ENCODE peak calls at places on chromosomes 7 and 10, in ten cellular contexts. O is fibroblast of mammary gland; H is epithelial cell of esophagus; Q is tibial artery; J is foreskin fibroblast; P is esophagus muscularis mucosa; B is heart left ventricle; C is CD8-positive, alpha-beta T cell; I is lung; E is cardiac fibroblast. K is an unnamed sample.

GRCh38 chr10:130974171-130974570 is 337.4 kb downstream of the TCERG1L start:
- DNase-seq in O (no peak), H (no peak), Q (no peak), J (no peak), P (no peak), B (no peak), C (no peak), I (peak; percentile 4), E (no peak), K (no peak)

GRCh38 chr10:109633846-109634245 is 289.5 kb downstream of the XPNPEP1 start:
- DNase-seq in O (peak; percentile 6), H (no peak), Q (no peak), J (no peak), P (no peak), B (no peak), C (no peak), I (no peak), E (peak; percentile 10), K (no peak)

GRCh38 chr10:35074266-35074665 is 15.9 kb downstream of the CUL2 start:
- DNase-seq in O (peak; percentile 41), H (peak; percentile 25), Q (no peak), J (peak; percentile 50), P (no peak), B (no peak), C (no peak), I (no peak), E (peak; percentile 51), K (no peak)

GRCh38 chr7:23044581-23044980 is 30.7 kb upstream of the HYCC1 start:
- DNase-seq in O (no peak), H (no peak), Q (no peak), J (no peak), P (no peak), B (no peak), C (no peak), I (no peak), E (no peak), K (no peak)

GRCh38 chr10:47401874-47402645 is 18.0 kb upstream of the ZNF488 start:
- DNase-seq in O (no peak), H (no peak), Q (no peak), J (no peak), P (peak; percentile 88), B (no peak), C (peak; percentile 36), I (peak; percentile 27), E (no peak), K (no peak)

GRCh38 chr10:129963076-129963830 is 821 bp downstream of the EBF3 start:
- DNase-seq in O (peak; percentile 46), H (peak; percentile 24), Q (no peak), J (peak; percentile 68), P (no peak), B (no peak), C (no peak), I (no peak), E (peak; percentile 73), K (no peak)

GRCh38 chr10:28171468-28172235 is 131.2 kb downstream of the MPP7 start:
- DNase-seq in O (peak; percentile 63), H (peak; percentile 4), Q (peak; percentile 43), J (peak; percentile 5), P (no peak), B (no peak), C (no peak), I (no peak), E (no peak), K (no peak)

GRCh38 chr7:15396210-15397158 is 165.3 kb downstream of the AGMO start:
- DNase-seq in O (no peak), H (no peak), Q (no peak), J (no peak), P (no peak), B (no peak), C (no peak), I (no peak), E (no peak), K (no peak)

GRCh38 chr10:132701099-132701845 is 84.7 kb downstream of the NKX6-2 start:
- DNase-seq in O (no peak), H (no peak), Q (peak; percentile 14), J (no peak), P (no peak), B (peak; percentile 25), C (no peak), I (no peak), E (no peak), K (no peak)

GRCh38 chr10:133370026-133370786 is 2.9 kb downstream of the ECHS1 start:
- DNase-seq in O (no peak), H (no peak), Q (no peak), J (no peak), P (no peak), B (no peak), C (no peak), I (no peak), E (no peak), K (no peak)

DNA sequence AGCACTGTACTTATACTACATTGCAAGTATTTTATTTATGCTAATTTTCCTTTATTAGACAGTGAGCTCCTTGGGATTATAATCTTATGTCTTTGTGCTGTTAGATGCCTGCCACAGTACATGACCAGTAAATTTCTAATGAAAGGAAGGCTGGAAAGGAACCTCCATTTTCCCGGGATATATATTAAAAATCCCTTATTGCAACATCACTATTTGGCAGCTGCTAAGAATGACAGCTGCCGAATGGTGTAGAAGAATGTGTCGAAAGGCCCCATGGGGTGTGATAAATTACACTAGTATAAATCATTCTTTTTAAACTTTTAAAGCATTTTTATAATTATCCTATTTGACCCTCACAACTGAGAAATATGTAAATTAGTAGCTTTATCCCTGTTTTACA is 59.1 kb downstream of the TFAM start:
- DNase-seq in O (no peak), H (no peak), Q (no peak), J (no peak), P (no peak), B (no peak), C (no peak), I (no peak), E (no peak), K (no peak)
- TF ChIP-seq CTCF in O (no peak), H (no peak), Q (no peak), J (no peak), P (no peak), B (no peak), C (no peak), I (no peak), E (no peak), K (no peak)

DNA sequence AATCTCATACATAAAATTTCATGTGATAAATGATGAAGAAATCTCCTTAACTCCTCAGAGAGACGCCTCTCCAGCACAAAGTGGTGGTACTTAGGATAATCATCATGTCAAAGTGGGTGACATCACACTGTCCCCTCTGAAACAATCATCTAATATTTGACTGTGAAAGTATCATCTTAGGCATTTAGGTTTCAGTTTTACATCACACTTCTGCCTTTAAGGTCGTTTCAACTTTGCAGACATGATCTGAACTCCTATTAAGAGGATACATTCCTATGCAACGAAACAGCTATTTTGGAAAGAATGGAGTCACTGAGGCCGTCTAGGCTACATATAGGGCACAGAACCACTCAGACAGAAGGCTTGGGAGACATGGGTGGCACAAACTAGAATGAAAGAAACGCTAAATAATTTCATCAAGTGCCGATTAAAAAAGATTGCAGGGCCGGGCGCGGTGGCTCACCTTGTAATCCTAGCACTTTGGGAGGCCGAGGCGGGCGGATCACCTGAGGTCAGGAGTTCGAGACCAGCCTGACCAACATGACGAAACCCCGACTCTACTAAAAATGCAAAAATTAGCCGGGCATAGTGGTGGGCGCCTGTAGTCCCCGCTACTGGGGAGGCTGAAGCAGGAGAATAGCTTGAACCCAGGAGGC is 2.0 kb downstream of the VOPP1 start:
- DNase-seq in O (peak; percentile 19), H (no peak), Q (no peak), J (peak; percentile 39), P (no peak), B (no peak), C (peak; percentile 47), I (no peak), E (peak; percentile 34), K (no peak)
- H3K4me3 ChIP-seq in O (peak overlapping the region; percentile 4), H (no peak overlapping the region), Q (peak overlapping the region; percentile 75), J (peak overlapping the region; percentile 73), P (peak overlapping the region; percentile 95), B (no peak overlapping the region), C (peak overlapping the region; percentile 9), I (no peak overlapping the region), E (peak overlapping the region; percentile 80), K (peak overlapping the region; percentile 80)

GRCh38 chr10:68900427-68901105 is 549 bp upstream of the DDX50 start:
- DNase-seq in O (no peak), H (no peak), Q (peak; percentile 61), J (no peak), P (no peak), B (peak; percentile 82), C (no peak), I (no peak), E (peak; percentile 76), K (peak; percentile 51)

GRCh38 chr10:68902382-68902781 is 1.3 kb downstream of the DDX50 start:
- DNase-seq in O (no peak), H (no peak), Q (no peak), J (no peak), P (no peak), B (no peak), C (no peak), I (no peak), E (no peak), K (no peak)

GRCh38 chr10:68899186-68899745 is 1.8 kb upstream of the DDX50 start:
- DNase-seq in O (no peak), H (no peak), Q (no peak), J (no peak), P (no peak), B (no peak), C (no peak), I (no peak), E (no peak), K (no peak)

GRCh38 chr10:68897336-68897741 is 3.8 kb upstream of the DDX50 start:
- DNase-seq in O (peak; percentile 77), H (peak; percentile 76), Q (peak; percentile 34), J (peak; percentile 85), P (no peak), B (peak; percentile 29), C (no peak), I (no peak), E (peak; percentile 86), K (no peak)

DNA sequence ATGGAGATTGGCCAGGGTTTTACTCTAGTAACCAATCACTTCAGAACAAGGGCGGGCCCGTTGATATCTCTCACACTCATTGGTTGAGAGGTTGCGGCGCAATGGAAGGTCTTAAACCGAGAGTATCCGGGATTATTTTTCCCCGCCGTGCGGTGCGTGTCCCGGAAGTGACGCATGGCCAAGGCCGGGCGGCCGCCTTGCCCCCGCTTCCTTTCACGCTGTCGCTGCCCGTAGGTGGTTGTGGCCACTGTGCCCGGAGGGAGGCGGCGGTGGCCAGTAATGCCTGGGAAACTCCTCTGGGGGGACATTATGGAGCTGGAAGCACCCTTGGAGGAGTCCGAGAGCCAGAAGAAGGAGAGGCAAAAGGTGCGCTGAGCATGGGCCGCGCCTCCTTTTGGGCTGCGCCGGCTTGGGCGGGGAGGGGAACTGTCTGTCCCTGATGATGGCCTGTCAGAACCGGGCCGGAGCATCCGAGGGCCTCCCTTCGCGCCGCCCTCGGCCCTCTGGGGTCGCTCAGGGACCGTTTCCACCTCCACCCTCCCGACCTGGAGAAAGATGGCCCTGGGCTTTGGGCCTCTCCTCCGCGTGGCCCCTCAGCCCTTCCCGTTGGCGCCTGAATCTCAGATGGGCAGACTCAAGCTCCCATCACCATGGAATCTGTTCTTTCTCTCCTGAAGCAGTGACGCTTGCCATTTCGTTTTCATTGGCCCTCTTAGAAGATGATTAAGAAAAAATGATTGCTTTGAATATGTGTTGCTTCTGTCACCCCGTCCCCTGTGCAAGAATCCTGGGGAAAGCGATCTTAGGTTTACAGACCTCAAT is at the start of gene DDX50:
- DNase-seq in O (peak; percentile 99), H (peak; percentile 99), Q (peak; percentile 99), J (peak; percentile 99), P (peak; percentile 99), B (peak; percentile 98), C (peak; percentile 95), I (peak; percentile 98), E (peak; percentile 100), K (peak; percentile 99)
- TF ChIP-seq CTCF in O (no peak), H (no peak), Q (peak; percentile 19), J (no peak), P (peak; percentile 27), B (no peak), C (no peak), I (no peak), E (no peak), K (peak; percentile 7)

GRCh38 chr7:92611735-92612134 is 21.5 kb upstream of the FAM133B start:
- DNase-seq in O (no peak), H (no peak), Q (no peak), J (no peak), P (no peak), B (no peak), C (no peak), I (no peak), E (no peak), K (no peak)
- H3K4me3 ChIP-seq in O (no peak overlapping the region), H (no peak overlapping the region), Q (no peak overlapping the region), J (peak overlapping the region; percentile 42), P (no peak overlapping the region), B (no peak overlapping the region), C (no peak overlapping the region), I (no peak overlapping the region), E (no peak overlapping the region), K (no peak overlapping the region)

K was measured in retinal pigment epithelial cell.